ENCODE peak calls at places on chromosomes 16 and 17, in five cellular contexts. One of them, this sample, is unnamed.

GRCh38 chr17:4074831-4075495 is 67.9 kb downstream of the ZZEF1 start:
- DNase-seq in stimulated activated CD4-positive, alpha-beta T cell treated with anti-CD3 and anti-CD28 coated beads, Interleukin-1b, Interleukin-23, amount 100 ng/mL, for 24 hours: no peak
- DNase-seq in left ventricle myocardium inferior: no peak
- DNase-seq in stimulated activated CD8-positive, alpha-beta memory T cell treated with anti-CD3 and anti-CD28 coated beads, Interleukin-2, amount 100 ng/mL, for 1 hour: no peak
- DNase-seq in amniotic epithelial cell: peak
- DNase-seq in this sample: peak

GRCh38 chr17:9240659-9241370 is 219.5 kb downstream of the NTN1 start:
- DNase-seq in stimulated activated CD4-positive, alpha-beta T cell treated with anti-CD3 and anti-CD28 coated beads, Interleukin-1b, Interleukin-23, amount 100 ng/mL, for 24 hours: no peak
- DNase-seq in left ventricle myocardium inferior: peak
- DNase-seq in stimulated activated CD8-positive, alpha-beta memory T cell treated with anti-CD3 and anti-CD28 coated beads, Interleukin-2, amount 100 ng/mL, for 1 hour: no peak
- DNase-seq in amniotic epithelial cell: no peak
- DNase-seq in this sample: peak

GRCh38 chr16:28876973-28877641 is 1.2 kb upstream of the ATP2A1 start:
- DNase-seq in stimulated activated CD4-positive, alpha-beta T cell treated with anti-CD3 and anti-CD28 coated beads, Interleukin-1b, Interleukin-23, amount 100 ng/mL, for 24 hours: no peak
- DNase-seq in left ventricle myocardium inferior: no peak
- DNase-seq in stimulated activated CD8-positive, alpha-beta memory T cell treated with anti-CD3 and anti-CD28 coated beads, Interleukin-2, amount 100 ng/mL, for 1 hour: no peak
- DNase-seq in amniotic epithelial cell: no peak
- DNase-seq in this sample: no peak

GRCh38 chr16:30775381-30776099 is 11.5 kb downstream of the ZNF629 start:
- DNase-seq in stimulated activated CD4-positive, alpha-beta T cell treated with anti-CD3 and anti-CD28 coated beads, Interleukin-1b, Interleukin-23, amount 100 ng/mL, for 24 hours: peak
- DNase-seq in left ventricle myocardium inferior: peak
- DNase-seq in stimulated activated CD8-positive, alpha-beta memory T cell treated with anti-CD3 and anti-CD28 coated beads, Interleukin-2, amount 100 ng/mL, for 1 hour: no peak
- DNase-seq in amniotic epithelial cell: peak
- DNase-seq in this sample: peak

GRCh38 chr17:9371019-9371418 is 204.6 kb downstream of the STX8 start:
- DNase-seq in stimulated activated CD4-positive, alpha-beta T cell treated with anti-CD3 and anti-CD28 coated beads, Interleukin-1b, Interleukin-23, amount 100 ng/mL, for 24 hours: no peak
- DNase-seq in left ventricle myocardium inferior: no peak
- DNase-seq in stimulated activated CD8-positive, alpha-beta memory T cell treated with anti-CD3 and anti-CD28 coated beads, Interleukin-2, amount 100 ng/mL, for 1 hour: no peak
- DNase-seq in amniotic epithelial cell: peak
- DNase-seq in this sample: no peak

GRCh38 chr17:77600346-77600745 is 358.2 kb upstream of the TNRC6C start:
- DNase-seq in stimulated activated CD4-positive, alpha-beta T cell treated with anti-CD3 and anti-CD28 coated beads, Interleukin-1b, Interleukin-23, amount 100 ng/mL, for 24 hours: no peak
- DNase-seq in left ventricle myocardium inferior: no peak
- DNase-seq in stimulated activated CD8-positive, alpha-beta memory T cell treated with anti-CD3 and anti-CD28 coated beads, Interleukin-2, amount 100 ng/mL, for 1 hour: no peak
- DNase-seq in amniotic epithelial cell: no peak
- DNase-seq in this sample: no peak

GRCh38 chr17:35742896-35743477 is 10.1 kb downstream of the GAS2L2 start:
- DNase-seq in stimulated activated CD4-positive, alpha-beta T cell treated with anti-CD3 and anti-CD28 coated beads, Interleukin-1b, Interleukin-23, amount 100 ng/mL, for 24 hours: no peak
- DNase-seq in left ventricle myocardium inferior: no peak
- DNase-seq in stimulated activated CD8-positive, alpha-beta memory T cell treated with anti-CD3 and anti-CD28 coated beads, Interleukin-2, amount 100 ng/mL, for 1 hour: no peak
- DNase-seq in amniotic epithelial cell: no peak
- DNase-seq in this sample: no peak

GRCh38 chr16:78102865-78103264 is 3.4 kb downstream of the WWOX start:
- DNase-seq in stimulated activated CD4-positive, alpha-beta T cell treated with anti-CD3 and anti-CD28 coated beads, Interleukin-1b, Interleukin-23, amount 100 ng/mL, for 24 hours: no peak
- DNase-seq in left ventricle myocardium inferior: no peak
- DNase-seq in stimulated activated CD8-positive, alpha-beta memory T cell treated with anti-CD3 and anti-CD28 coated beads, Interleukin-2, amount 100 ng/mL, for 1 hour: no peak
- DNase-seq in amniotic epithelial cell: no peak
- DNase-seq in this sample: no peak

GRCh38 chr17:1109606-1110523 is 69.9 kb downstream of the ABR start:
- DNase-seq in stimulated activated CD4-positive, alpha-beta T cell treated with anti-CD3 and anti-CD28 coated beads, Interleukin-1b, Interleukin-23, amount 100 ng/mL, for 24 hours: no peak
- DNase-seq in left ventricle myocardium inferior: no peak
- DNase-seq in stimulated activated CD8-positive, alpha-beta memory T cell treated with anti-CD3 and anti-CD28 coated beads, Interleukin-2, amount 100 ng/mL, for 1 hour: no peak
- DNase-seq in amniotic epithelial cell: no peak
- DNase-seq in this sample: no peak

GRCh38 chr17:72501404-72502110 is 380.7 kb downstream of the SOX9 start:
- DNase-seq in stimulated activated CD4-positive, alpha-beta T cell treated with anti-CD3 and anti-CD28 coated beads, Interleukin-1b, Interleukin-23, amount 100 ng/mL, for 24 hours: no peak
- DNase-seq in left ventricle myocardium inferior: no peak
- DNase-seq in stimulated activated CD8-positive, alpha-beta memory T cell treated with anti-CD3 and anti-CD28 coated beads, Interleukin-2, amount 100 ng/mL, for 1 hour: no peak
- DNase-seq in amniotic epithelial cell: no peak
- DNase-seq in this sample: no peak

GRCh38 chr17:83173997-83174858 is 94.8 kb downstream of the METRNL start:
- DNase-seq in stimulated activated CD4-positive, alpha-beta T cell treated with anti-CD3 and anti-CD28 coated beads, Interleukin-1b, Interleukin-23, amount 100 ng/mL, for 24 hours: no peak
- DNase-seq in left ventricle myocardium inferior: no peak
- DNase-seq in stimulated activated CD8-positive, alpha-beta memory T cell treated with anti-CD3 and anti-CD28 coated beads, Interleukin-2, amount 100 ng/mL, for 1 hour: no peak
- DNase-seq in amniotic epithelial cell: no peak
- DNase-seq in this sample: no peak

GRCh38 chr17:28701987-28702751 is 9.5 kb downstream of the PROCA1 start:
- DNase-seq in stimulated activated CD4-positive, alpha-beta T cell treated with anti-CD3 and anti-CD28 coated beads, Interleukin-1b, Interleukin-23, amount 100 ng/mL, for 24 hours: no peak
- DNase-seq in left ventricle myocardium inferior: no peak
- DNase-seq in stimulated activated CD8-positive, alpha-beta memory T cell treated with anti-CD3 and anti-CD28 coated beads, Interleukin-2, amount 100 ng/mL, for 1 hour: no peak
- DNase-seq in amniotic epithelial cell: no peak
- DNase-seq in this sample: no peak

GRCh38 chr17:2181206-2181983 is 122.2 kb downstream of the SMG6 start:
- DNase-seq in stimulated activated CD4-positive, alpha-beta T cell treated with anti-CD3 and anti-CD28 coated beads, Interleukin-1b, Interleukin-23, amount 100 ng/mL, for 24 hours: no peak
- DNase-seq in left ventricle myocardium inferior: peak
- DNase-seq in stimulated activated CD8-positive, alpha-beta memory T cell treated with anti-CD3 and anti-CD28 coated beads, Interleukin-2, amount 100 ng/mL, for 1 hour: no peak
- DNase-seq in amniotic epithelial cell: peak
- DNase-seq in this sample: no peak

GRCh38 chr16:30115238-30115637 is 1.9 kb upstream of the GDPD3 start:
- DNase-seq in stimulated activated CD4-positive, alpha-beta T cell treated with anti-CD3 and anti-CD28 coated beads, Interleukin-1b, Interleukin-23, amount 100 ng/mL, for 24 hours: no peak
- DNase-seq in left ventricle myocardium inferior: no peak
- DNase-seq in stimulated activated CD8-positive, alpha-beta memory T cell treated with anti-CD3 and anti-CD28 coated beads, Interleukin-2, amount 100 ng/mL, for 1 hour: no peak
- DNase-seq in amniotic epithelial cell: no peak
- DNase-seq in this sample: no peak

GRCh38 chr16:57128787-57129389 is 36.5 kb downstream of the CPNE2 start:
- DNase-seq in stimulated activated CD4-positive, alpha-beta T cell treated with anti-CD3 and anti-CD28 coated beads, Interleukin-1b, Interleukin-23, amount 100 ng/mL, for 24 hours: no peak
- DNase-seq in left ventricle myocardium inferior: no peak
- DNase-seq in stimulated activated CD8-positive, alpha-beta memory T cell treated with anti-CD3 and anti-CD28 coated beads, Interleukin-2, amount 100 ng/mL, for 1 hour: peak
- DNase-seq in amniotic epithelial cell: no peak
- DNase-seq in this sample: no peak

GRCh38 chr17:75753514-75754377 is 11.2 kb downstream of the GALK1 start:
- DNase-seq in stimulated activated CD4-positive, alpha-beta T cell treated with anti-CD3 and anti-CD28 coated beads, Interleukin-1b, Interleukin-23, amount 100 ng/mL, for 24 hours: peak
- DNase-seq in left ventricle myocardium inferior: peak
- DNase-seq in stimulated activated CD8-positive, alpha-beta memory T cell treated with anti-CD3 and anti-CD28 coated beads, Interleukin-2, amount 100 ng/mL, for 1 hour: peak
- DNase-seq in amniotic epithelial cell: peak
- DNase-seq in this sample: peak

GRCh38 chr16:9518054-9518453 is 426.6 kb downstream of the HAPSTR1 start:
- DNase-seq in stimulated activated CD4-positive, alpha-beta T cell treated with anti-CD3 and anti-CD28 coated beads, Interleukin-1b, Interleukin-23, amount 100 ng/mL, for 24 hours: no peak
- DNase-seq in left ventricle myocardium inferior: no peak
- DNase-seq in stimulated activated CD8-positive, alpha-beta memory T cell treated with anti-CD3 and anti-CD28 coated beads, Interleukin-2, amount 100 ng/mL, for 1 hour: no peak
- DNase-seq in amniotic epithelial cell: no peak
- DNase-seq in this sample: no peak

GRCh38 chr17:51398647-51399046 is 138.3 kb downstream of the UTP18 start:
- DNase-seq in stimulated activated CD4-positive, alpha-beta T cell treated with anti-CD3 and anti-CD28 coated beads, Interleukin-1b, Interleukin-23, amount 100 ng/mL, for 24 hours: no peak
- DNase-seq in left ventricle myocardium inferior: no peak
- DNase-seq in stimulated activated CD8-positive, alpha-beta memory T cell treated with anti-CD3 and anti-CD28 coated beads, Interleukin-2, amount 100 ng/mL, for 1 hour: no peak
- DNase-seq in amniotic epithelial cell: no peak
- DNase-seq in this sample: no peak

GRCh38 chr16:75593825-75594820 is 27.9 kb downstream of the GABARAPL2 start:
- DNase-seq in stimulated activated CD4-positive, alpha-beta T cell treated with anti-CD3 and anti-CD28 coated beads, Interleukin-1b, Interleukin-23, amount 100 ng/mL, for 24 hours: no peak
- DNase-seq in left ventricle myocardium inferior: no peak
- DNase-seq in stimulated activated CD8-positive, alpha-beta memory T cell treated with anti-CD3 and anti-CD28 coated beads, Interleukin-2, amount 100 ng/mL, for 1 hour: no peak
- DNase-seq in amniotic epithelial cell: peak
- DNase-seq in this sample: peak

GRCh38 chr16:74325331-74325730 is 28.7 kb downstream of the PSMD7 start:
- DNase-seq in stimulated activated CD4-positive, alpha-beta T cell treated with anti-CD3 and anti-CD28 coated beads, Interleukin-1b, Interleukin-23, amount 100 ng/mL, for 24 hours: no peak
- DNase-seq in left ventricle myocardium inferior: no peak
- DNase-seq in stimulated activated CD8-positive, alpha-beta memory T cell treated with anti-CD3 and anti-CD28 coated beads, Interleukin-2, amount 100 ng/mL, for 1 hour: no peak
- DNase-seq in amniotic epithelial cell: no peak
- DNase-seq in this sample: no peak

GRCh38 chr17:70295329-70295728 is 126.0 kb downstream of the KCNJ2 start:
- DNase-seq in stimulated activated CD4-positive, alpha-beta T cell treated with anti-CD3 and anti-CD28 coated beads, Interleukin-1b, Interleukin-23, amount 100 ng/mL, for 24 hours: no peak
- DNase-seq in left ventricle myocardium inferior: no peak
- DNase-seq in stimulated activated CD8-positive, alpha-beta memory T cell treated with anti-CD3 and anti-CD28 coated beads, Interleukin-2, amount 100 ng/mL, for 1 hour: no peak
- DNase-seq in amniotic epithelial cell: no peak
- DNase-seq in this sample: no peak

GRCh38 chr17:36920032-36921000 is 17.0 kb upstream of the LHX1 start:
- DNase-seq in stimulated activated CD4-positive, alpha-beta T cell treated with anti-CD3 and anti-CD28 coated beads, Interleukin-1b, Interleukin-23, amount 100 ng/mL, for 24 hours: no peak
- DNase-seq in left ventricle myocardium inferior: no peak
- DNase-seq in stimulated activated CD8-positive, alpha-beta memory T cell treated with anti-CD3 and anti-CD28 coated beads, Interleukin-2, amount 100 ng/mL, for 1 hour: no peak
- DNase-seq in amniotic epithelial cell: peak
- DNase-seq in this sample: peak

GRCh38 chr17:39593371-39593770 is 14.3 kb downstream of the NEUROD2 start:
- DNase-seq in stimulated activated CD4-positive, alpha-beta T cell treated with anti-CD3 and anti-CD28 coated beads, Interleukin-1b, Interleukin-23, amount 100 ng/mL, for 24 hours: no peak
- DNase-seq in left ventricle myocardium inferior: no peak
- DNase-seq in stimulated activated CD8-positive, alpha-beta memory T cell treated with anti-CD3 and anti-CD28 coated beads, Interleukin-2, amount 100 ng/mL, for 1 hour: no peak
- DNase-seq in amniotic epithelial cell: no peak
- DNase-seq in this sample: no peak

GRCh38 chr16:48044117-48044516 is 111.7 kb downstream of the ABCC12 start:
- DNase-seq in stimulated activated CD4-positive, alpha-beta T cell treated with anti-CD3 and anti-CD28 coated beads, Interleukin-1b, Interleukin-23, amount 100 ng/mL, for 24 hours: no peak
- DNase-seq in left ventricle myocardium inferior: no peak
- DNase-seq in stimulated activated CD8-positive, alpha-beta memory T cell treated with anti-CD3 and anti-CD28 coated beads, Interleukin-2, amount 100 ng/mL, for 1 hour: no peak
- DNase-seq in amniotic epithelial cell: no peak
- DNase-seq in this sample: no peak

GRCh38 chr17:16989953-16990860 is 18.3 kb upstream of the TNFRSF13B start:
- DNase-seq in stimulated activated CD4-positive, alpha-beta T cell treated with anti-CD3 and anti-CD28 coated beads, Interleukin-1b, Interleukin-23, amount 100 ng/mL, for 24 hours: no peak
- DNase-seq in left ventricle myocardium inferior: no peak
- DNase-seq in stimulated activated CD8-positive, alpha-beta memory T cell treated with anti-CD3 and anti-CD28 coated beads, Interleukin-2, amount 100 ng/mL, for 1 hour: no peak
- DNase-seq in amniotic epithelial cell: no peak
- DNase-seq in this sample: no peak

GRCh38 chr17:69581061-69581955 is 166.8 kb downstream of the MAP2K6 start:
- DNase-seq in stimulated activated CD4-positive, alpha-beta T cell treated with anti-CD3 and anti-CD28 coated beads, Interleukin-1b, Interleukin-23, amount 100 ng/mL, for 24 hours: no peak
- DNase-seq in left ventricle myocardium inferior: no peak
- DNase-seq in stimulated activated CD8-positive, alpha-beta memory T cell treated with anti-CD3 and anti-CD28 coated beads, Interleukin-2, amount 100 ng/mL, for 1 hour: no peak
- DNase-seq in amniotic epithelial cell: no peak
- DNase-seq in this sample: no peak

GRCh38 chr16:60564588-60564987 is 1471.7 kb downstream of the CDH8 start:
- DNase-seq in stimulated activated CD4-positive, alpha-beta T cell treated with anti-CD3 and anti-CD28 coated beads, Interleukin-1b, Interleukin-23, amount 100 ng/mL, for 24 hours: no peak
- DNase-seq in left ventricle myocardium inferior: no peak
- DNase-seq in stimulated activated CD8-positive, alpha-beta memory T cell treated with anti-CD3 and anti-CD28 coated beads, Interleukin-2, amount 100 ng/mL, for 1 hour: no peak
- DNase-seq in amniotic epithelial cell: no peak
- DNase-seq in this sample: no peak

GRCh38 chr17:3845361-3845753 is 689 bp downstream of the NCBP3 start:
- DNase-seq in stimulated activated CD4-positive, alpha-beta T cell treated with anti-CD3 and anti-CD28 coated beads, Interleukin-1b, Interleukin-23, amount 100 ng/mL, for 24 hours: peak
- DNase-seq in left ventricle myocardium inferior: no peak
- DNase-seq in stimulated activated CD8-positive, alpha-beta memory T cell treated with anti-CD3 and anti-CD28 coated beads, Interleukin-2, amount 100 ng/mL, for 1 hour: peak
- DNase-seq in amniotic epithelial cell: no peak
- DNase-seq in this sample: no peak

GRCh38 chr17:22286337-22287041 is 594.2 kb downstream of the KCNJ18 start:
- DNase-seq in stimulated activated CD4-positive, alpha-beta T cell treated with anti-CD3 and anti-CD28 coated beads, Interleukin-1b, Interleukin-23, amount 100 ng/mL, for 24 hours: no peak
- DNase-seq in left ventricle myocardium inferior: no peak
- DNase-seq in stimulated activated CD8-positive, alpha-beta memory T cell treated with anti-CD3 and anti-CD28 coated beads, Interleukin-2, amount 100 ng/mL, for 1 hour: no peak
- DNase-seq in amniotic epithelial cell: no peak
- DNase-seq in this sample: no peak

GRCh38 chr16:79602615-79603014 is 2.1 kb upstream of the MAF start:
- DNase-seq in stimulated activated CD4-positive, alpha-beta T cell treated with anti-CD3 and anti-CD28 coated beads, Interleukin-1b, Interleukin-23, amount 100 ng/mL, for 24 hours: no peak
- DNase-seq in left ventricle myocardium inferior: no peak
- DNase-seq in stimulated activated CD8-positive, alpha-beta memory T cell treated with anti-CD3 and anti-CD28 coated beads, Interleukin-2, amount 100 ng/mL, for 1 hour: no peak
- DNase-seq in amniotic epithelial cell: no peak
- DNase-seq in this sample: no peak